ENCODE peak calls at places on chromosomes 4 and X, in six cellular contexts. One of them, this sample, is unnamed.

GRCh38 chrX:19448077-19448476 is 67.2 kb downstream of the MAP3K15 start:
- DNase-seq in keratinocyte: no peak
- DNase-seq in fibroblast of mammary gland: no peak
- DNase-seq in BJ: no peak
- DNase-seq in NB4: no peak
- DNase-seq in AG09309: no peak
- DNase-seq in this sample: no peak

GRCh38 chr4:182255421-182256190 is 12.4 kb downstream of the TENM3 start:
- DNase-seq in fibroblast of mammary gland: peak
- DNase-seq in keratinocyte: no peak
- DNase-seq in NB4: no peak
- DNase-seq in AG09309: no peak
- DNase-seq in BJ: no peak
- DNase-seq in this sample: no peak

GRCh38 chr4:26219206-26219605 is 101.6 kb upstream of the RBPJ start:
- DNase-seq in keratinocyte: no peak
- DNase-seq in NB4: no peak
- DNase-seq in fibroblast of mammary gland: no peak
- DNase-seq in BJ: no peak
- DNase-seq in AG09309: no peak
- DNase-seq in this sample: no peak

GRCh38 chr4:150217192-150217591 is 138.9 kb downstream of the DCLK2 start:
- DNase-seq in keratinocyte: no peak
- DNase-seq in fibroblast of mammary gland: peak
- DNase-seq in AG09309: peak
- DNase-seq in NB4: no peak
- DNase-seq in BJ: no peak
- DNase-seq in this sample: no peak

GRCh38 chr4:121951570-121952110 is at the start of gene TRPC3:
- DNase-seq in BJ: no peak
- DNase-seq in fibroblast of mammary gland: no peak
- DNase-seq in keratinocyte: no peak
- DNase-seq in NB4: peak
- DNase-seq in AG09309: no peak
- DNase-seq in this sample: peak

GRCh38 chrX:68698955-68699354 is 51.5 kb downstream of the STARD8 start:
- DNase-seq in AG09309: no peak
- DNase-seq in keratinocyte: no peak
- DNase-seq in fibroblast of mammary gland: no peak
- DNase-seq in BJ: no peak
- DNase-seq in NB4: no peak
- DNase-seq in this sample: no peak

GRCh38 chr4:39712819-39713607 is 15.1 kb downstream of the UBE2K start:
- DNase-seq in fibroblast of mammary gland: no peak
- DNase-seq in AG09309: no peak
- DNase-seq in BJ: no peak
- DNase-seq in NB4: no peak
- DNase-seq in keratinocyte: no peak
- DNase-seq in this sample: no peak

GRCh38 chr4:76980280-76980679 is 30.7 kb downstream of the SEPTIN11 start:
- DNase-seq in BJ: no peak
- DNase-seq in fibroblast of mammary gland: no peak
- DNase-seq in NB4: no peak
- DNase-seq in keratinocyte: no peak
- DNase-seq in AG09309: no peak
- DNase-seq in this sample: no peak

GRCh38 chrX:44400588-44400987 is 57.1 kb upstream of the EFHC2 start:
- DNase-seq in NB4: peak
- DNase-seq in keratinocyte: peak
- DNase-seq in BJ: peak
- DNase-seq in AG09309: peak
- DNase-seq in fibroblast of mammary gland: peak
- DNase-seq in this sample: no peak

GRCh38 chr4:152398060-152398459 is 137.8 kb downstream of the FBXW7 start:
- DNase-seq in BJ: no peak
- DNase-seq in NB4: peak
- DNase-seq in AG09309: no peak
- DNase-seq in fibroblast of mammary gland: peak
- DNase-seq in keratinocyte: no peak
- DNase-seq in this sample: no peak

GRCh38 chrX:135893294-135893817 is at the start of the genes CT45A10 and SAGE1:
- DNase-seq in keratinocyte: no peak
- DNase-seq in fibroblast of mammary gland: no peak
- DNase-seq in NB4: no peak
- DNase-seq in BJ: no peak
- DNase-seq in AG09309: no peak
- DNase-seq in this sample: no peak

GRCh38 chrX:69152398-69152797 is 12.9 kb downstream of the PJA1 start:
- DNase-seq in BJ: no peak
- DNase-seq in AG09309: no peak
- DNase-seq in NB4: peak
- DNase-seq in fibroblast of mammary gland: no peak
- DNase-seq in keratinocyte: no peak
- DNase-seq in this sample: no peak

DNA sequence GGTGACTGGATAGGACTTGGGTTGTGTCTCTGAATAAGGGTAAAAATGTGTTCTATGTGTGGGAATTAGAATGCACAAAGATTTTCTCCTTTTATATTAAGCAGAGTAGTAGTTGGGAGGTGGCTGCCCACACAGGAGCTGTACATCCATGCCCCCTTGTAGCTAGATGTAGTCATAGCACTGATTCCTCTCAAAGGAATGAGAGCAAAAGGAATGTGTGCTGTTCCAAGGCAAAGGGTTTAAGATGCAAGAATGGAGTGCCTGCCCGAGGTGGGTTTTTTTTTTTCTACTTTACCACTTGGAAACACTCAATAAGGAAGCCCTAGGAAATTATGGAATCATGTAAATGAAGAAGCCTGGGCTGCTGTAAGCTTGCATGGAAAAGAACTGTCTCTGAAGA is 2183.2 kb upstream of the AGA start:
- DNase-seq in BJ: no peak
- DNase-seq in fibroblast of mammary gland: peak
- DNase-seq in AG09309: no peak
- DNase-seq in keratinocyte: no peak
- DNase-seq in NB4: no peak
- DNase-seq in this sample: no peak
- TF ChIP-seq CTCF in BJ: no peak
- TF ChIP-seq CTCF in fibroblast of mammary gland: no peak
- TF ChIP-seq CTCF in AG09309: no peak
- TF ChIP-seq CTCF in keratinocyte: no peak
- TF ChIP-seq CTCF in NB4: no peak
- TF ChIP-seq CTCF in this sample: no peak

GRCh38 chrX:153317306-153317705 is 4.3 kb downstream of the PNMA6F start:
- DNase-seq in NB4: no peak
- DNase-seq in AG09309: no peak
- DNase-seq in fibroblast of mammary gland: no peak
- DNase-seq in keratinocyte: no peak
- DNase-seq in BJ: no peak
- DNase-seq in this sample: no peak

GRCh38 chrX:153317996-153318722 is 3.4 kb downstream of the PNMA6F start:
- DNase-seq in keratinocyte: no peak
- DNase-seq in AG09309: no peak
- DNase-seq in NB4: no peak
- DNase-seq in BJ: no peak
- DNase-seq in fibroblast of mammary gland: no peak
- DNase-seq in this sample: no peak

GRCh38 chrX:153321381-153322105 is at the start of gene PNMA6F:
- DNase-seq in fibroblast of mammary gland: no peak
- DNase-seq in keratinocyte: no peak
- DNase-seq in AG09309: no peak
- DNase-seq in BJ: no peak
- DNase-seq in NB4: no peak
- DNase-seq in this sample: no peak

GRCh38 chrX:153318811-153319210 is 2.8 kb downstream of the PNMA6F start:
- DNase-seq in BJ: no peak
- DNase-seq in keratinocyte: no peak
- DNase-seq in fibroblast of mammary gland: no peak
- DNase-seq in AG09309: no peak
- DNase-seq in NB4: no peak
- DNase-seq in this sample: no peak

DNA sequence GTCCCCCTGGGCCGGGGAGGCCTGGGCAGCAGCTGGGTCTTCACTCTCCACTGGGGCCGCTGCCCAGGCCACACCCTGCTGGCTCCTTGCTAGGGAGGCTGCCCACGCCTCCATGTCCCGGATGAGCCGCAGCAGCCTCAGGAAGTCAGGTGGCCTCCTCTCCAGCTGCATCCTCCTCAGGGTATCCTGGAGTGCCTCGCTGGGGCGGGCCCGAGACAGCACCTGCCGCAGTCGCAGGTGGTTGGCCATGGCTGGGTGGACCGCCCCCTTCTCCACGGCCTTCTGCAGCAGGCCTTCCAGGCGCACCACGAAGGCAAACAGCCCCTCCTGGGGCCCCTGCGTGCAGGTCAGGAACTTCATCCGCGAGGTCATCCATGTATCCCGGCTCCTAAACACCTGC is 2.3 kb downstream of the PNMA6F start:
- DNase-seq in BJ: no peak
- DNase-seq in keratinocyte: no peak
- DNase-seq in fibroblast of mammary gland: no peak
- DNase-seq in AG09309: no peak
- DNase-seq in NB4: no peak
- DNase-seq in this sample: no peak
- TF ChIP-seq CTCF in BJ: no peak
- TF ChIP-seq CTCF in keratinocyte: no peak
- TF ChIP-seq CTCF in fibroblast of mammary gland: no peak
- TF ChIP-seq CTCF in AG09309: no peak
- TF ChIP-seq CTCF in NB4: no peak
- TF ChIP-seq CTCF in this sample: no peak

GRCh38 chr4:102620697-102621497 is 119.7 kb downstream of the NFKB1 start:
- DNase-seq in AG09309: peak
- DNase-seq in NB4: peak
- DNase-seq in BJ: peak
- DNase-seq in keratinocyte: no peak
- DNase-seq in fibroblast of mammary gland: peak
- DNase-seq in this sample: peak

GRCh38 chr4:102627831-102628523 is 126.8 kb downstream of the NFKB1 start:
- DNase-seq in fibroblast of mammary gland: peak
- DNase-seq in NB4: peak
- DNase-seq in AG09309: peak
- DNase-seq in keratinocyte: no peak
- DNase-seq in BJ: no peak
- DNase-seq in this sample: no peak

GRCh38 chr4:102625232-102625930 is 124.2 kb downstream of the NFKB1 start:
- DNase-seq in fibroblast of mammary gland: peak
- DNase-seq in keratinocyte: no peak
- DNase-seq in NB4: peak
- DNase-seq in BJ: no peak
- DNase-seq in AG09309: no peak
- DNase-seq in this sample: no peak

DNA sequence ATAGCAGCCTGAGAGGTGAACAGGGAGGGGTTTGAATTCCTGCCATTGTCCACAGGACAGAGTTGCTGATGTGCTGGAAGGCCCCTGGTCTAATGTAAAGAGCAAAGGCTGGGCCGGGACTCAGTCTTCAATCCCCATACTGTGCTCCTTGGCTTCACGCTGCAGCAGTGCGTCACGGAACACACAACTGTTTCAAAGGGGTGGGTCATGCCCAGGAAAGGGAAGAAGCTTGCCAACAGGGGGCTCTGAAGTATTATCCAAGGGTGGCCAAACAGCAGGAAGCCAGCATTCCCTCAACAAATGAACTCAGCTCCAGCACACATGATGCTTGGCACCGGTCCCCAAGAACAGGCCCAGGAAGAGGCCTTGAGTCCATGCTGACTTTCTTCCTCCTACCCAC is 122.5 kb downstream of the NFKB1 start:
- DNase-seq in AG09309: no peak
- DNase-seq in NB4: peak
- DNase-seq in keratinocyte: no peak
- DNase-seq in fibroblast of mammary gland: peak
- DNase-seq in BJ: no peak
- DNase-seq in this sample: no peak
- TF ChIP-seq CTCF in AG09309: peak
- TF ChIP-seq CTCF in NB4: no peak
- TF ChIP-seq CTCF in keratinocyte: no peak
- TF ChIP-seq CTCF in fibroblast of mammary gland: peak
- TF ChIP-seq CTCF in BJ: peak
- TF ChIP-seq CTCF in this sample: peak

GRCh38 chrX:24646745-24647182 is 383 bp downstream of the PCYT1B start:
- DNase-seq in keratinocyte: no peak
- DNase-seq in fibroblast of mammary gland: peak
- DNase-seq in NB4: peak
- DNase-seq in BJ: no peak
- DNase-seq in AG09309: no peak
- DNase-seq in this sample: no peak
- TF ChIP-seq CTCF in keratinocyte: no peak
- TF ChIP-seq CTCF in fibroblast of mammary gland: no peak
- TF ChIP-seq CTCF in NB4: no peak
- TF ChIP-seq CTCF in BJ: no peak
- TF ChIP-seq CTCF in AG09309: no peak
- TF ChIP-seq CTCF in this sample: no peak

DNA sequence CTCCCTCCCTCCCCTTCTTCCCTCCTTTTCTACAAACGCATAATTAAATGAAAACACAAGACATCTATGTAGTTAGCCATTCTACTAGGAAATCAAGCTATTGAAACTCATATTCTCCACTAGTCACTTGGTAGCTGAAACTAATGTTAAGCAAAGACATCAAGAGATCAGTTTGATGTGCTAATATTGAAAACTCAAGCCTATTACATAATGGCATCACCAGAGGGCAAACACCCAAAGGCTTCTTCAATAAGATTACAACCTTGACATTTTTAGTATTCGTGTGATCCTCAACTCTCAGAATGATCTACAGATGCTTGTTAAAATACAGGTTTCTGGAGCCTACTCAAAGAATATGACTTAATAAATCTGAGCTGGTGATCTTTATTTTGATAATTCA is 6.2 kb upstream of the GUCY1A1 start:
- DNase-seq in fibroblast of mammary gland: no peak
- DNase-seq in BJ: no peak
- DNase-seq in NB4: no peak
- DNase-seq in keratinocyte: no peak
- DNase-seq in AG09309: no peak
- DNase-seq in this sample: no peak
- TF ChIP-seq CTCF in fibroblast of mammary gland: no peak
- TF ChIP-seq CTCF in BJ: no peak
- TF ChIP-seq CTCF in NB4: no peak
- TF ChIP-seq CTCF in keratinocyte: no peak
- TF ChIP-seq CTCF in AG09309: no peak
- TF ChIP-seq CTCF in this sample: no peak

GRCh38 chr4:10184051-10184450 is 67.5 kb upstream of the WDR1 start:
- DNase-seq in keratinocyte: no peak
- DNase-seq in fibroblast of mammary gland: no peak
- DNase-seq in BJ: peak
- DNase-seq in AG09309: no peak
- DNase-seq in NB4: peak
- DNase-seq in this sample: no peak
- TF ChIP-seq CTCF in keratinocyte: no peak
- TF ChIP-seq CTCF in fibroblast of mammary gland: no peak
- TF ChIP-seq CTCF in BJ: no peak
- TF ChIP-seq CTCF in AG09309: no peak
- TF ChIP-seq CTCF in NB4: no peak
- TF ChIP-seq CTCF in this sample: no peak